ENCODE peak calls at places on chromosomes 1 and 21, in seven cellular contexts. F is mucosa of descending colon, H is left ventricle myocardium inferior, W is GM12865, Q is AG09309, T is hepatocyte, G is body of pancreas. S is an unnamed sample.
A peak's percentile ranks its signal among the peaks of the same experiment; 100 is the strongest.

GRCh38 chr1:56576880-56577858 is 2.2 kb downstream of the PLPP3 start:
- DNase-seq in F (peak; percentile 27), H (no peak), W (no peak), Q (no peak), T (peak; percentile 64), G (peak; percentile 23), S (no peak)

GRCh38 chr1:67126111-67126746 is 8.5 kb downstream of the C1orf141 start:
- DNase-seq in F (no peak), H (no peak), W (no peak), Q (no peak), T (no peak), G (no peak), S (no peak)

GRCh38 chr21:43001316-43001715 is 27.0 kb downstream of the PKNOX1 start:
- DNase-seq in F (no peak), H (no peak), W (no peak), Q (no peak), T (no peak), G (no peak), S (no peak)

GRCh38 chr1:2801535-2802291 is at the start of gene TTC34:
- DNase-seq in F (peak; percentile 49), H (no peak), W (peak; percentile 39), Q (no peak), T (no peak), G (peak; percentile 18), S (peak; percentile 62)

GRCh38 chr1:8382051-8382505 is 64.2 kb downstream of the SLC45A1 start:
- DNase-seq in F (no peak), H (no peak), W (no peak), Q (no peak), T (no peak), G (no peak), S (no peak)

GRCh38 chr1:103461171-103462105 is 64.1 kb upstream of the RNPC3 start:
- DNase-seq in F (no peak), H (no peak), W (peak; percentile 6), Q (no peak), T (no peak), G (no peak), S (no peak)

GRCh38 chr1:64934115-64934880 is 32.1 kb downstream of the JAK1 start:
- DNase-seq in F (no peak), H (no peak), W (no peak), Q (peak; percentile 77), T (peak; percentile 38), G (no peak), S (peak; percentile 31)

GRCh38 chr21:45421071-45421845 is 16.3 kb downstream of the COL18A1 start:
- DNase-seq in F (peak; percentile 69), H (peak; percentile 18), W (no peak), Q (no peak), T (peak; percentile 59), G (peak; percentile 74), S (peak; percentile 39)

GRCh38 chr1:39328110-39328509 is 123.6 kb downstream of the MACF1 start:
- DNase-seq in F (no peak), H (no peak), W (no peak), Q (no peak), T (no peak), G (no peak), S (no peak)

GRCh38 chr1:32939655-32940371 is 24.8 kb downstream of the RNF19B start:
- DNase-seq in F (peak; percentile 68), H (peak; percentile 56), W (no peak), Q (peak; percentile 91), T (peak; percentile 48), G (peak; percentile 21), S (no peak)

GRCh38 chr1:222620566-222620965 is 2.7 kb downstream of the MIA3 start:
- DNase-seq in F (no peak), H (no peak), W (peak; percentile 26), Q (no peak), T (no peak), G (no peak), S (no peak)

GRCh38 chr1:151846686-151847227 is 6.8 kb downstream of the THEM5 start:
- DNase-seq in F (no peak), H (no peak), W (no peak), Q (no peak), T (no peak), G (no peak), S (no peak)

GRCh38 chr1:233025566-233025965 is 75.2 kb downstream of the NTPCR start:
- DNase-seq in F (no peak), H (no peak), W (no peak), Q (no peak), T (no peak), G (no peak), S (no peak)

GRCh38 chr1:68010094-68010493 is 40.3 kb downstream of the DIRAS3 start:
- DNase-seq in F (no peak), H (no peak), W (no peak), Q (no peak), T (peak; percentile 32), G (no peak), S (no peak)

GRCh38 chr1:206706298-206706791 is 21.6 kb downstream of the MAPKAPK2 start:
- DNase-seq in F (no peak), H (no peak), W (no peak), Q (peak; percentile 78), T (peak; percentile 40), G (peak; percentile 28), S (peak; percentile 73)

GRCh38 chr1:193366764-193367507 is 180.5 kb upstream of the B3GALT2 start:
- DNase-seq in F (no peak), H (no peak), W (no peak), Q (no peak), T (no peak), G (no peak), S (no peak)

GRCh38 chr1:117512728-117513321 is 93.0 kb upstream of the TENT5C start:
- DNase-seq in F (no peak), H (no peak), W (peak; percentile 13), Q (no peak), T (peak; percentile 22), G (no peak), S (no peak)

GRCh38 chr1:7386226-7387052 is 384.7 kb upstream of the VAMP3 start:
- DNase-seq in F (no peak), H (no peak), W (no peak), Q (no peak), T (no peak), G (no peak), S (no peak)

GRCh38 chr1:82491301-82491986 is 690.7 kb downstream of the ADGRL2 start:
- DNase-seq in F (no peak), H (no peak), W (no peak), Q (peak; percentile 28), T (no peak), G (no peak), S (no peak)

GRCh38 chr1:1946540-1946939 is 27.5 kb upstream of the TMEM52 start:
- DNase-seq in F (no peak), H (peak; percentile 62), W (no peak), Q (no peak), T (no peak), G (peak; percentile 54), S (peak; percentile 82)

GRCh38 chr1:167631987-167632680 is 2.1 kb downstream of the RCSD1 start:
- DNase-seq in F (no peak), H (no peak), W (peak; percentile 64), Q (no peak), T (no peak), G (no peak), S (no peak)

GRCh38 chr21:32278518-32279376 is at the start of gene MIS18A:
- DNase-seq in F (peak; percentile 95), H (peak; percentile 95), W (peak; percentile 96), Q (peak; percentile 80), T (peak; percentile 98), G (peak; percentile 95), S (peak; percentile 98)

GRCh38 chr21:39096754-39097153 is 86.5 kb downstream of the PSMG1 start:
- DNase-seq in F (no peak), H (no peak), W (no peak), Q (no peak), T (no peak), G (no peak), S (no peak)
- TF ChIP-seq CTCF in F (no peak), H (no peak), W (no peak), Q (no peak), T (no peak), G (no peak), S (no peak)

DNA sequence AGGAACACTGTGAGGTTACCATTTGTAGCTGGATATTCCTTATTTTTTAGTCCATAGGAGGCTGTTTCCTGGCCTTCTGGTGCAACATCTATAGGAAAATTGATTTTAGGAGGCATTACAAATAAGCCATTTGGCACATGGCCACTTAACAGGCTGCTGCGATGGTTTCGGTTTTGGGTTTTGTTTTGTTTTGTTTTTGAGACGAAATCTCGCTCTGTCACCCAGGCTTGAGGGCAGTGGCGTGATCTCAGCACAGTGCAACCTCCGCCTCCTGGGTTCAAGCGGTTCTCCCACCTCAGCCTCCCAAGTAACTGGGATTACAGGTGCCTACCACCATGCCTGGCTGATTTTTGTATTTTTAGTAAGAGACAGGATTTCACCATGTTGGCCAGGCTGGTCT is 20.1 kb upstream of the LRRC8D start:
- DNase-seq in F (no peak), H (no peak), W (peak; percentile 18), Q (no peak), T (no peak), G (no peak), S (no peak)
- H3K4me3 ChIP-seq in F (no peak overlapping the region), H (no peak overlapping the region), W (no peak overlapping the region), Q (no peak overlapping the region), T (no peak overlapping the region), G (no peak overlapping the region), S (no peak overlapping the region)

DNA sequence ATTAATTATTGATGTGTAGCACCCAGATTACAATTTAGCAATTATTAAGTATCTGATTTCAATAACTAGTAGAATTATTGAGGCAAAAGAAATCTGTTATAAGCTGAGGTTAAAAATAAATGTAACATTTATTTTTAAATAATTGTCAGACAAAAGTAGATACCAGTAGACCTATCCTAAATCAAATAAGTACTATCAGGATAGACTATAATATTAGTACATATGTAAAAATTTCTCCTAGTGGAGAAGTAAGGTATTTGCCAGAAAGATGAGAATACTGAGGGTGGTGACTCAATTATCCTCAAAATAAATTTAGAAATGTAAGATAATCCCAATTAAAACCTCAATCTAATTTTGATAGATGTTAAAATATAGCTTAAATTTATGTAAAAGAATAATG is 377.8 kb upstream of the CHRM3 start:
- DNase-seq in F (no peak), H (no peak), W (no peak), Q (no peak), T (no peak), G (no peak), S (no peak)
- TF ChIP-seq CTCF in F (no peak), H (no peak), W (no peak), Q (no peak), T (no peak), G (no peak), S (no peak)

DNA sequence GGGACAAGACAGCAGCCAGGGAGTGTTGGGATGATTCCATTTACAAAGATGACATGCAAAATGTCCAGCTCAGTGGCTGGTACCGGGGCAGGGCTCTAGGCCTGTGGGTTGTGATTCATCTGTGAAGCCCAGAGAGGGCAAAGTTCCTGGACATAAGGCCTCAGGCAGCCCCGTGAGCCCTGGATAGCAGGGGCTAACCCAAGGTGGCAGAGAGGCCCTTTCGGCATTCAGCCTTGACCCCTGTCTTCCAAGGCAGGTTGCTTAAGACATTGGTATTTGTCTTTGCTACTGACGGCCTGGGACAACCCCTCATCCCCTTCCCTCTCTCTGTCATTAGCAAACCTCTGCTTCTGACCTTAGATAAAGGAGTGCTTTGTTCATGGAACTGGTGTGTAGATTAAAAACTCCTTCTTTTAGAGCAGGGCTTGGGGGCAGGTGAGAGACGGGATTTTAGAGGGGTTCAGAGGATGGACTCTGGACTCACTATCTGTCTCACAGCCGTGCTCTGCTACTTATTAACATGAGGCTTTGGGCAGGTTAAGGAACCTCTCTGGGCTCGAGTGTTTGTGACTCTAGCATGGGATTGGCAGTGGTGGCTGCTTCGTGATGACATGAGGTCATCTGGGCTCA is 36.3 kb downstream of the TMEM51 start:
- DNase-seq in F (no peak), H (no peak), W (no peak), Q (no peak), T (peak; percentile 75), G (peak; percentile 40), S (no peak)
- H3K4me3 ChIP-seq in F (no peak overlapping the region), H (no peak overlapping the region), W (no peak overlapping the region), Q (no peak overlapping the region), T (no peak overlapping the region), G (no peak overlapping the region), S (no peak overlapping the region)